ENCODE peak calls at places on chromosomes 11 and 22, in ten cellular contexts. One of them, this sample, is unnamed.

GRCh38 chr11:126197277-126197939 is 14.0 kb downstream of the RPUSD4 start:
- DNase-seq in lung: no peak
- DNase-seq in stimulated activated CD4-positive, alpha-beta T cell treated with anti-CD3 and anti-CD28 coated beads, Interleukin-1b, Interleukin-23, amount 100 ng/mL, for 1 hour: no peak
- DNase-seq in nephron progenitor cell: no peak
- DNase-seq in myocyte: peak
- DNase-seq in activated CD8-positive, alpha-beta memory T cell treated with anti-CD3 and anti-CD28 coated beads, Interleukin-2, amount 10 ng/mL, durations not matched to agents 7 days and 5 days: no peak
- DNase-seq in NCI-H1417: no peak
- DNase-seq in erythroblast: no peak
- DNase-seq in HFFc6: peak
- DNase-seq in effector CD4-positive, alpha-beta T cell: no peak
- DNase-seq in this sample: no peak

GRCh38 chr22:36587289-36588154 is 58.6 kb upstream of the EIF3D start:
- DNase-seq in stimulated activated CD4-positive, alpha-beta T cell treated with anti-CD3 and anti-CD28 coated beads, Interleukin-1b, Interleukin-23, amount 100 ng/mL, for 1 hour: no peak
- DNase-seq in effector CD4-positive, alpha-beta T cell: no peak
- DNase-seq in lung: no peak
- DNase-seq in erythroblast: no peak
- DNase-seq in activated CD8-positive, alpha-beta memory T cell treated with anti-CD3 and anti-CD28 coated beads, Interleukin-2, amount 10 ng/mL, durations not matched to agents 7 days and 5 days: no peak
- DNase-seq in NCI-H1417: no peak
- DNase-seq in myocyte: peak
- DNase-seq in HFFc6: peak
- DNase-seq in nephron progenitor cell: no peak
- DNase-seq in this sample: no peak

GRCh38 chr22:41571786-41572185 is 11.0 kb downstream of the CSDC2 start:
- DNase-seq in nephron progenitor cell: no peak
- DNase-seq in activated CD8-positive, alpha-beta memory T cell treated with anti-CD3 and anti-CD28 coated beads, Interleukin-2, amount 10 ng/mL, durations not matched to agents 7 days and 5 days: no peak
- DNase-seq in stimulated activated CD4-positive, alpha-beta T cell treated with anti-CD3 and anti-CD28 coated beads, Interleukin-1b, Interleukin-23, amount 100 ng/mL, for 1 hour: no peak
- DNase-seq in effector CD4-positive, alpha-beta T cell: no peak
- DNase-seq in erythroblast: no peak
- DNase-seq in lung: no peak
- DNase-seq in HFFc6: no peak
- DNase-seq in myocyte: no peak
- DNase-seq in NCI-H1417: no peak
- DNase-seq in this sample: no peak

GRCh38 chr22:18035740-18036139 is 11.4 kb upstream of the MICAL3 start:
- DNase-seq in myocyte: peak
- DNase-seq in activated CD8-positive, alpha-beta memory T cell treated with anti-CD3 and anti-CD28 coated beads, Interleukin-2, amount 10 ng/mL, durations not matched to agents 7 days and 5 days: no peak
- DNase-seq in HFFc6: no peak
- DNase-seq in nephron progenitor cell: no peak
- DNase-seq in effector CD4-positive, alpha-beta T cell: no peak
- DNase-seq in stimulated activated CD4-positive, alpha-beta T cell treated with anti-CD3 and anti-CD28 coated beads, Interleukin-1b, Interleukin-23, amount 100 ng/mL, for 1 hour: no peak
- DNase-seq in NCI-H1417: no peak
- DNase-seq in lung: no peak
- DNase-seq in erythroblast: no peak
- DNase-seq in this sample: no peak

GRCh38 chr11:66032962-66033735 is 6.9 kb upstream of the CATSPER1 start:
- DNase-seq in myocyte: no peak
- DNase-seq in NCI-H1417: no peak
- DNase-seq in HFFc6: no peak
- DNase-seq in activated CD8-positive, alpha-beta memory T cell treated with anti-CD3 and anti-CD28 coated beads, Interleukin-2, amount 10 ng/mL, durations not matched to agents 7 days and 5 days: no peak
- DNase-seq in erythroblast: no peak
- DNase-seq in lung: no peak
- DNase-seq in stimulated activated CD4-positive, alpha-beta T cell treated with anti-CD3 and anti-CD28 coated beads, Interleukin-1b, Interleukin-23, amount 100 ng/mL, for 1 hour: no peak
- DNase-seq in nephron progenitor cell: no peak
- DNase-seq in effector CD4-positive, alpha-beta T cell: no peak
- DNase-seq in this sample: no peak

GRCh38 chr22:23657712-23658111 is 25.6 kb upstream of the DRICH1 start:
- DNase-seq in NCI-H1417: no peak
- DNase-seq in nephron progenitor cell: no peak
- DNase-seq in effector CD4-positive, alpha-beta T cell: no peak
- DNase-seq in HFFc6: no peak
- DNase-seq in erythroblast: no peak
- DNase-seq in stimulated activated CD4-positive, alpha-beta T cell treated with anti-CD3 and anti-CD28 coated beads, Interleukin-1b, Interleukin-23, amount 100 ng/mL, for 1 hour: no peak
- DNase-seq in lung: no peak
- DNase-seq in activated CD8-positive, alpha-beta memory T cell treated with anti-CD3 and anti-CD28 coated beads, Interleukin-2, amount 10 ng/mL, durations not matched to agents 7 days and 5 days: no peak
- DNase-seq in myocyte: no peak
- DNase-seq in this sample: no peak

GRCh38 chr22:47366026-47366767 is 603.7 kb downstream of the TBC1D22A start:
- DNase-seq in erythroblast: no peak
- DNase-seq in activated CD8-positive, alpha-beta memory T cell treated with anti-CD3 and anti-CD28 coated beads, Interleukin-2, amount 10 ng/mL, durations not matched to agents 7 days and 5 days: peak
- DNase-seq in NCI-H1417: no peak
- DNase-seq in stimulated activated CD4-positive, alpha-beta T cell treated with anti-CD3 and anti-CD28 coated beads, Interleukin-1b, Interleukin-23, amount 100 ng/mL, for 1 hour: no peak
- DNase-seq in myocyte: peak
- DNase-seq in lung: no peak
- DNase-seq in HFFc6: no peak
- DNase-seq in effector CD4-positive, alpha-beta T cell: no peak
- DNase-seq in nephron progenitor cell: no peak
- DNase-seq in this sample: no peak

GRCh38 chr11:35751664-35752061 is 89.1 kb downstream of the TRIM44 start:
- DNase-seq in lung: no peak
- DNase-seq in stimulated activated CD4-positive, alpha-beta T cell treated with anti-CD3 and anti-CD28 coated beads, Interleukin-1b, Interleukin-23, amount 100 ng/mL, for 1 hour: no peak
- DNase-seq in erythroblast: no peak
- DNase-seq in NCI-H1417: no peak
- DNase-seq in effector CD4-positive, alpha-beta T cell: no peak
- DNase-seq in nephron progenitor cell: no peak
- DNase-seq in HFFc6: no peak
- DNase-seq in myocyte: no peak
- DNase-seq in activated CD8-positive, alpha-beta memory T cell treated with anti-CD3 and anti-CD28 coated beads, Interleukin-2, amount 10 ng/mL, durations not matched to agents 7 days and 5 days: no peak
- DNase-seq in this sample: no peak

GRCh38 chr11:78975081-78975480 is 400.4 kb upstream of the NARS2 start:
- DNase-seq in erythroblast: no peak
- DNase-seq in lung: no peak
- DNase-seq in stimulated activated CD4-positive, alpha-beta T cell treated with anti-CD3 and anti-CD28 coated beads, Interleukin-1b, Interleukin-23, amount 100 ng/mL, for 1 hour: no peak
- DNase-seq in HFFc6: no peak
- DNase-seq in effector CD4-positive, alpha-beta T cell: no peak
- DNase-seq in nephron progenitor cell: no peak
- DNase-seq in activated CD8-positive, alpha-beta memory T cell treated with anti-CD3 and anti-CD28 coated beads, Interleukin-2, amount 10 ng/mL, durations not matched to agents 7 days and 5 days: no peak
- DNase-seq in myocyte: no peak
- DNase-seq in NCI-H1417: no peak
- DNase-seq in this sample: no peak

GRCh38 chr22:49044776-49045175 is 782.9 kb downstream of the BRD1 start:
- DNase-seq in erythroblast: no peak
- DNase-seq in lung: no peak
- DNase-seq in myocyte: no peak
- DNase-seq in activated CD8-positive, alpha-beta memory T cell treated with anti-CD3 and anti-CD28 coated beads, Interleukin-2, amount 10 ng/mL, durations not matched to agents 7 days and 5 days: no peak
- DNase-seq in HFFc6: no peak
- DNase-seq in effector CD4-positive, alpha-beta T cell: no peak
- DNase-seq in nephron progenitor cell: no peak
- DNase-seq in NCI-H1417: no peak
- DNase-seq in stimulated activated CD4-positive, alpha-beta T cell treated with anti-CD3 and anti-CD28 coated beads, Interleukin-1b, Interleukin-23, amount 100 ng/mL, for 1 hour: no peak
- DNase-seq in this sample: no peak

GRCh38 chr22:23272371-23272770 is 92.1 kb downstream of the BCR start:
- DNase-seq in activated CD8-positive, alpha-beta memory T cell treated with anti-CD3 and anti-CD28 coated beads, Interleukin-2, amount 10 ng/mL, durations not matched to agents 7 days and 5 days: no peak
- DNase-seq in lung: no peak
- DNase-seq in erythroblast: no peak
- DNase-seq in nephron progenitor cell: no peak
- DNase-seq in NCI-H1417: no peak
- DNase-seq in stimulated activated CD4-positive, alpha-beta T cell treated with anti-CD3 and anti-CD28 coated beads, Interleukin-1b, Interleukin-23, amount 100 ng/mL, for 1 hour: no peak
- DNase-seq in effector CD4-positive, alpha-beta T cell: no peak
- DNase-seq in HFFc6: no peak
- DNase-seq in myocyte: no peak
- DNase-seq in this sample: no peak

GRCh38 chr11:63599211-63600122 is 14.8 kb downstream of the PLAAT3 start:
- DNase-seq in lung: no peak
- DNase-seq in activated CD8-positive, alpha-beta memory T cell treated with anti-CD3 and anti-CD28 coated beads, Interleukin-2, amount 10 ng/mL, durations not matched to agents 7 days and 5 days: no peak
- DNase-seq in erythroblast: no peak
- DNase-seq in nephron progenitor cell: no peak
- DNase-seq in HFFc6: peak
- DNase-seq in NCI-H1417: no peak
- DNase-seq in effector CD4-positive, alpha-beta T cell: no peak
- DNase-seq in myocyte: no peak
- DNase-seq in stimulated activated CD4-positive, alpha-beta T cell treated with anti-CD3 and anti-CD28 coated beads, Interleukin-1b, Interleukin-23, amount 100 ng/mL, for 1 hour: no peak
- DNase-seq in this sample: no peak